ENCODE peak calls at places on chromosome 2, in eight cellular contexts. One of them, this sample, is unnamed.
A peak's percentile ranks its signal among the peaks of the same experiment; 100 is the strongest.

GRCh38 chr2:15058015-15058414 is 425.5 kb downstream of the LRATD1 start:
- DNase-seq in A172: no peak
- DNase-seq in AML-193: peak; percentile 33
- DNase-seq in stimulated activated CD4-positive, alpha-beta T cell treated with anti-CD3 and anti-CD28 coated beads, Interleukin-2, amount 100 ng/mL, for 48 hours: peak; percentile 7
- DNase-seq in B cell: no peak
- DNase-seq in left ventricle myocardium superior: no peak
- DNase-seq in bronchial epithelial cell: no peak
- DNase-seq in GM13977: peak; percentile 23
- DNase-seq in this sample: no peak

GRCh38 chr2:16031848-16032159 is 91.5 kb downstream of the MYCN start:
- DNase-seq in left ventricle myocardium superior: no peak
- DNase-seq in AML-193: no peak
- DNase-seq in B cell: no peak
- DNase-seq in bronchial epithelial cell: no peak
- DNase-seq in A172: no peak
- DNase-seq in GM13977: no peak
- DNase-seq in stimulated activated CD4-positive, alpha-beta T cell treated with anti-CD3 and anti-CD28 coated beads, Interleukin-2, amount 100 ng/mL, for 48 hours: no peak
- DNase-seq in this sample: no peak

GRCh38 chr2:166230724-166231070 is 102.9 kb upstream of the SCN1A start:
- DNase-seq in left ventricle myocardium superior: no peak
- DNase-seq in bronchial epithelial cell: no peak
- DNase-seq in A172: no peak
- DNase-seq in B cell: no peak
- DNase-seq in stimulated activated CD4-positive, alpha-beta T cell treated with anti-CD3 and anti-CD28 coated beads, Interleukin-2, amount 100 ng/mL, for 48 hours: no peak
- DNase-seq in AML-193: no peak
- DNase-seq in GM13977: no peak
- DNase-seq in this sample: no peak

GRCh38 chr2:225367482-225367881 is 32.0 kb upstream of the NYAP2 start:
- DNase-seq in bronchial epithelial cell: no peak
- DNase-seq in B cell: no peak
- DNase-seq in stimulated activated CD4-positive, alpha-beta T cell treated with anti-CD3 and anti-CD28 coated beads, Interleukin-2, amount 100 ng/mL, for 48 hours: no peak
- DNase-seq in AML-193: no peak
- DNase-seq in GM13977: no peak
- DNase-seq in left ventricle myocardium superior: no peak
- DNase-seq in A172: no peak
- DNase-seq in this sample: no peak

GRCh38 chr2:56537756-56538155 is 354.0 kb downstream of the CCDC85A start:
- DNase-seq in bronchial epithelial cell: no peak
- DNase-seq in left ventricle myocardium superior: no peak
- DNase-seq in GM13977: no peak
- DNase-seq in AML-193: no peak
- DNase-seq in A172: no peak
- DNase-seq in B cell: no peak
- DNase-seq in stimulated activated CD4-positive, alpha-beta T cell treated with anti-CD3 and anti-CD28 coated beads, Interleukin-2, amount 100 ng/mL, for 48 hours: no peak
- DNase-seq in this sample: no peak

GRCh38 chr2:20781656-20782265 is 41.1 kb downstream of the LDAH start:
- DNase-seq in AML-193: peak; percentile 45
- DNase-seq in GM13977: no peak
- DNase-seq in bronchial epithelial cell: peak; percentile 52
- DNase-seq in A172: peak; percentile 22
- DNase-seq in stimulated activated CD4-positive, alpha-beta T cell treated with anti-CD3 and anti-CD28 coated beads, Interleukin-2, amount 100 ng/mL, for 48 hours: no peak
- DNase-seq in left ventricle myocardium superior: no peak
- DNase-seq in B cell: no peak
- DNase-seq in this sample: peak; percentile 38

GRCh38 chr2:173002751-173003541 is 72.7 kb upstream of the MAP3K20 start:
- DNase-seq in stimulated activated CD4-positive, alpha-beta T cell treated with anti-CD3 and anti-CD28 coated beads, Interleukin-2, amount 100 ng/mL, for 48 hours: no peak
- DNase-seq in A172: no peak
- DNase-seq in GM13977: no peak
- DNase-seq in B cell: no peak
- DNase-seq in bronchial epithelial cell: peak; percentile 29
- DNase-seq in left ventricle myocardium superior: no peak
- DNase-seq in AML-193: no peak
- DNase-seq in this sample: peak; percentile 54

GRCh38 chr2:113142290-113142689 is 14.9 kb downstream of the IL1RN start:
- DNase-seq in B cell: no peak
- DNase-seq in A172: no peak
- DNase-seq in left ventricle myocardium superior: no peak
- DNase-seq in stimulated activated CD4-positive, alpha-beta T cell treated with anti-CD3 and anti-CD28 coated beads, Interleukin-2, amount 100 ng/mL, for 48 hours: no peak
- DNase-seq in GM13977: no peak
- DNase-seq in bronchial epithelial cell: no peak
- DNase-seq in AML-193: no peak
- DNase-seq in this sample: no peak

This sample was measured in endothelial cell of umbilical vein.